ENCODE peak calls at places on chromosome 12, in four cellular contexts. H is naive thymus-derived CD8-positive, alpha-beta T cell; T is AG04450; B is HFFc6. D is an unnamed sample.

GRCh38 chr12:105641742-105642141 is 311.3 kb downstream of the C12orf75 start:
- DNase-seq in H (no peak), T (peak; percentile 1), B (peak; percentile 12), D (no peak)

GRCh38 chr12:121789800-121790748 is 3.4 kb downstream of the RHOF start:
- DNase-seq in H (peak; percentile 93), T (no peak), B (no peak), D (no peak)

GRCh38 chr12:107079172-107080011 is 14.0 kb downstream of the CRY1 start:
- DNase-seq in H (peak; percentile 12), T (no peak), B (peak; percentile 56), D (peak; percentile 8)

GRCh38 chr12:10165421-10165820 is 6.5 kb downstream of the OLR1 start:
- DNase-seq in H (no peak), T (no peak), B (no peak), D (no peak)

GRCh38 chr12:108802666-108803036 is 54.7 kb downstream of the SSH1 start:
- DNase-seq in H (no peak), T (no peak), B (peak; percentile 27), D (no peak)

GRCh38 chr12:11716794-11717532 is 67.5 kb downstream of the ETV6 start:
- DNase-seq in H (no peak), T (no peak), B (peak; percentile 71), D (no peak)

GRCh38 chr12:6370994-6371754 is 4.2 kb downstream of the SCNN1A start:
- DNase-seq in H (no peak), T (no peak), B (peak; percentile 81), D (no peak)

GRCh38 chr12:71958056-71958455 is 19.4 kb downstream of the TPH2 start:
- DNase-seq in H (no peak), T (no peak), B (peak; percentile 45), D (peak; percentile 42)

GRCh38 chr12:117243488-117243887 is 53.2 kb upstream of the FBXO21 start:
- DNase-seq in H (no peak), T (no peak), B (no peak), D (no peak)

GRCh38 chr12:78099806-78100205 is 269.1 kb downstream of the NAV3 start:
- DNase-seq in H (no peak), T (no peak), B (no peak), D (no peak)

GRCh38 chr12:26176725-26177124 is 18.6 kb upstream of the SSPN start:
- DNase-seq in H (no peak), T (no peak), B (no peak), D (no peak)

GRCh38 chr12:43285248-43285647 is 266.8 kb downstream of the ADAMTS20 start:
- DNase-seq in H (no peak), T (peak; percentile 93), B (peak; percentile 85), D (peak; percentile 78)

GRCh38 chr12:106601548-106601947 is 18.7 kb downstream of the RFX4 start:
- DNase-seq in H (no peak), T (no peak), B (no peak), D (no peak)